ENCODE peak calls at places on chromosomes 12 and 14, in eight cellular contexts. Q, P, C, E, K, Z, A and I are unnamed samples.
A peak's percentile ranks its signal among the peaks of the same experiment; 100 is the strongest.

GRCh38 chr12:126384029-126384564 is 1318.9 kb downstream of the AACS start:
- DNase-seq in Q (no peak), P (no peak), C (no peak), E (no peak), K (no peak), Z (no peak), A (no peak), I (no peak)

GRCh38 chr12:41777064-41777790 is 367.4 kb downstream of the GXYLT1 start:
- DNase-seq in Q (no peak), P (no peak), C (no peak), E (no peak), K (no peak), Z (no peak), A (no peak), I (no peak)

GRCh38 chr12:41924111-41924510 is 220.6 kb downstream of the GXYLT1 start:
- DNase-seq in Q (no peak), P (no peak), C (no peak), E (no peak), K (no peak), Z (peak; percentile 5), A (no peak), I (no peak)

GRCh38 chr14:104973215-104974145 is 4.7 kb downstream of the AHNAK2 start:
- DNase-seq in Q (no peak), P (peak; percentile 57), C (peak; percentile 64), E (peak; percentile 87), K (no peak), Z (peak; percentile 97), A (peak; percentile 96), I (peak; percentile 96)

GRCh38 chr14:68790656-68791077 is 2.2 kb downstream of the ZFP36L1 start:
- DNase-seq in Q (peak; percentile 49), P (no peak), C (no peak), E (no peak), K (peak; percentile 83), Z (no peak), A (no peak), I (no peak)

GRCh38 chr14:50763386-50764007 is 67.5 kb downstream of the NIN start:
- DNase-seq in Q (no peak), P (no peak), C (no peak), E (no peak), K (no peak), Z (peak; percentile 63), A (no peak), I (no peak)

GRCh38 chr12:124906606-124907261 is 7.7 kb downstream of the UBC start:
- DNase-seq in Q (peak; percentile 96), P (peak; percentile 66), C (peak; percentile 100), E (peak; percentile 84), K (peak; percentile 91), Z (peak; percentile 96), A (peak; percentile 95), I (peak; percentile 90)

GRCh38 chr12:7834701-7835100 is 38.0 kb downstream of the SLC2A14 start:
- DNase-seq in Q (no peak), P (no peak), C (no peak), E (no peak), K (no peak), Z (no peak), A (no peak), I (no peak)

GRCh38 chr12:51442324-51442723 is 17.7 kb downstream of the SLC4A8 start:
- DNase-seq in Q (no peak), P (no peak), C (no peak), E (no peak), K (no peak), Z (no peak), A (no peak), I (no peak)

GRCh38 chr12:19186722-19187661 is 57.5 kb downstream of the PLEKHA5 start:
- DNase-seq in Q (peak; percentile 52), P (no peak), C (peak; percentile 32), E (no peak), K (no peak), Z (peak; percentile 59), A (peak; percentile 17), I (no peak)

GRCh38 chr14:55129428-55130193 is 559 bp downstream of the LGALS3 start:
- DNase-seq in Q (no peak), P (peak; percentile 75), C (peak; percentile 67), E (peak; percentile 84), K (peak; percentile 67), Z (peak; percentile 72), A (peak; percentile 58), I (peak; percentile 86)

GRCh38 chr14:64758711-64759554 is 54.7 kb downstream of the PLEKHG3 start:
- DNase-seq in Q (no peak), P (peak; percentile 62), C (no peak), E (peak; percentile 45), K (no peak), Z (peak; percentile 82), A (peak; percentile 46), I (no peak)

GRCh38 chr14:76089575-76089974 is 62.1 kb upstream of the GPATCH2L start:
- DNase-seq in Q (no peak), P (peak; percentile 26), C (no peak), E (no peak), K (no peak), Z (no peak), A (no peak), I (no peak)

GRCh38 chr14:76090611-76091010 is 61.1 kb upstream of the GPATCH2L start:
- DNase-seq in Q (no peak), P (no peak), C (no peak), E (no peak), K (no peak), Z (no peak), A (no peak), I (no peak)

GRCh38 chr14:76089151-76089550 is 62.6 kb upstream of the GPATCH2L start:
- DNase-seq in Q (no peak), P (peak; percentile 33), C (no peak), E (no peak), K (no peak), Z (no peak), A (no peak), I (no peak)

GRCh38 chr14:76086636-76087035 is 65.1 kb upstream of the GPATCH2L start:
- DNase-seq in Q (no peak), P (no peak), C (no peak), E (peak; percentile 71), K (no peak), Z (no peak), A (no peak), I (no peak)

DNA sequence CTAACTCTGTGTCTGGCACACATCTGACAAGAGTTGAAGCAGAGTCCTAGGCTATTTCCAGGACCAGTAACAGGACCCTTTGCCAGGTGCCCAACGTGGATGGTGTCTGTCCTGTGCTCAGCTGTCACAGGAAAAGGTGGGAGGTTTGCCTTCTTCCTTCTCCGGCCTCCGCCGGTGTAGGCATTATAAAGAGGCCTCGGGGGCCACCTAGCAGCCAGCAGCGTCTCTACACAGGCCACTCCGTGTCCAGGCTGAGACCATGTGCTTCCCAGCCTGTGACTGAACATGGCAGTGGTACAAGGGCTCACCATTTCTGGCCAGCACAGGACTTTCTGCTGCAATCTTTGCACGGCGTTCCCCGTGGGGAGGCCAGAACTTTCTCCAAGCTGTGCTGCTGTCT is 60.7 kb upstream of the GPATCH2L start:
- DNase-seq in Q (no peak), P (peak; percentile 65), C (peak; percentile 26), E (peak; percentile 89), K (no peak), Z (no peak), A (no peak), I (no peak)
- TF ChIP-seq CTCF in Q (no peak), P (peak; percentile 48), C (no peak), E (peak; percentile 64), K (no peak), Z (no peak), A (no peak), I (no peak)

GRCh38 chr12:65597527-65597926 is 226.8 kb upstream of the HMGA2 start:
- DNase-seq in Q (no peak), P (no peak), C (no peak), E (no peak), K (no peak), Z (no peak), A (no peak), I (no peak)

GRCh38 chr12:65602191-65602578 is 222.1 kb upstream of the HMGA2 start:
- DNase-seq in Q (no peak), P (no peak), C (no peak), E (no peak), K (no peak), Z (no peak), A (no peak), I (no peak)

GRCh38 chr12:65595016-65595560 is 229.2 kb upstream of the HMGA2 start:
- DNase-seq in Q (no peak), P (no peak), C (no peak), E (no peak), K (no peak), Z (no peak), A (no peak), I (no peak)

GRCh38 chr12:65596514-65597010 is 227.7 kb upstream of the HMGA2 start:
- DNase-seq in Q (no peak), P (no peak), C (no peak), E (no peak), K (no peak), Z (no peak), A (no peak), I (no peak)

DNA sequence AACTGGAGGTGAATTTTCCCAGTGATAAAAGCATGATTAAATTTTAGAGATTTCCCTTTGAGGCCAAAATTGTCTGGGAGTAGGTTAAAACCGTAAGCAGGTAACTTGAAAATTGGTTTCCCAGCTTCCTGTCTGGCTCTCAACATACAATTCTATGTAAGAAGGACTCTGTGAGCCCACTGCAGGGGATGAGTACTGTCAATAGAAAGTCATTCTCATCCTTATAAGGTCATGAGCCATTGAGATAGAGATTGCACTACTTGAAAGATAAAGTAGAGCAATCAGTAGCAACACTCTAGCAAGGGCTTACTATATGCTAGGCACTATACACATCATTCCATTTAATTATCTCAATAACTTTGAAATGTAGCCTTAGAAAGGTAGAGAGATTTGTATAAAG is 225.6 kb upstream of the HMGA2 start:
- DNase-seq in Q (no peak), P (no peak), C (no peak), E (no peak), K (no peak), Z (no peak), A (no peak), I (no peak)
- TF ChIP-seq CTCF in Q (no peak), P (no peak), C (no peak), E (no peak), K (no peak), Z (no peak), A (no peak), I (no peak)

GRCh38 chr12:32399373-32400113 is at the start of gene FGD4:
- DNase-seq in Q (peak; percentile 88), P (peak; percentile 90), C (peak; percentile 51), E (peak; percentile 94), K (peak; percentile 40), Z (peak; percentile 91), A (peak; percentile 89), I (peak; percentile 92)
- TF ChIP-seq CTCF in Q (peak; percentile 83), P (peak; percentile 58), C (peak; percentile 41), E (peak; percentile 35), K (no peak), Z (peak; percentile 64), A (peak; percentile 38), I (peak; percentile 53)

GRCh38 chr12:75294797-75295196 is 35.3 kb downstream of the CAPS2 start:
- DNase-seq in Q (no peak), P (no peak), C (no peak), E (no peak), K (no peak), Z (no peak), A (no peak), I (no peak)

GRCh38 chr12:75291014-75291413 is 39.1 kb downstream of the CAPS2 start:
- DNase-seq in Q (no peak), P (no peak), C (no peak), E (no peak), K (no peak), Z (no peak), A (no peak), I (no peak)

GRCh38 chr12:75294338-75294737 is 35.8 kb downstream of the CAPS2 start:
- DNase-seq in Q (no peak), P (no peak), C (no peak), E (no peak), K (no peak), Z (no peak), A (no peak), I (no peak)

GRCh38 chr12:75289678-75290200 is 40.4 kb downstream of the CAPS2 start:
- DNase-seq in Q (no peak), P (no peak), C (no peak), E (no peak), K (no peak), Z (peak; percentile 23), A (no peak), I (no peak)
- TF ChIP-seq CTCF in Q (peak; percentile 45), P (peak; percentile 19), C (peak; percentile 16), E (no peak), K (no peak), Z (peak; percentile 57), A (no peak), I (peak; percentile 54)